ENCODE peak calls at places on chromosomes 6 and 20, in six cellular contexts. S is cardiac muscle cell, V is keratinocyte, P is HepG2, Q is testis, G is WERI-Rb-1. M is an unnamed sample. For H3K27me3, the result is how much of the 10 kb centered on the place peaks cover.

GRCh38 chr20:51176846-51177245 is 153.9 kb upstream of the KCNG1 start:
- DNase-seq in S (no peak), V (no peak), P (no peak), Q (peak), G (no peak), M (no peak)

GRCh38 chr20:40416274-40416673 is 272.8 kb downstream of the MAFB start:
- DNase-seq in S (no peak), V (peak), P (no peak), Q (no peak), G (no peak), M (no peak)

GRCh38 chr6:13239530-13240455 is 88.5 kb downstream of the TBC1D7 start:
- DNase-seq in S (no peak), V (no peak), P (no peak), Q (no peak), G (no peak), M (no peak)

GRCh38 chr20:37344506-37345338 is 1.2 kb upstream of the SRC start:
- DNase-seq in S (no peak), V (no peak), P (peak), Q (no peak), G (peak), M (peak)

GRCh38 chr6:170162011-170162770 is 128.7 kb downstream of the DLL1 start:
- DNase-seq in S (no peak), V (no peak), P (no peak), Q (no peak), G (no peak), M (no peak)

GRCh38 chr6:9397981-9398559 is 962.7 kb upstream of the SLC35B3 start:
- DNase-seq in S (peak), V (no peak), P (no peak), Q (no peak), G (peak), M (no peak)

GRCh38 chr6:105831321-105831720 is 254.8 kb upstream of the PRDM1 start:
- DNase-seq in S (no peak), V (no peak), P (no peak), Q (no peak), G (no peak), M (no peak)

GRCh38 chr20:44743916-44744655 is 1.6 kb upstream of the KCNK15 start:
- DNase-seq in S (no peak), V (no peak), P (no peak), Q (no peak), G (peak), M (peak)

GRCh38 chr6:158031445-158032353 is 50.0 kb downstream of the SYNJ2 start:
- DNase-seq in S (no peak), V (no peak), P (no peak), Q (no peak), G (peak), M (peak)

GRCh38 chr20:56392282-56393132 is at the start of gene CSTF1:
- DNase-seq in S (peak), V (peak), P (peak), Q (peak), G (peak), M (peak)

GRCh38 chr6:137390264-137390787 is 103.9 kb downstream of the OLIG3 start:
- DNase-seq in S (no peak), V (no peak), P (no peak), Q (no peak), G (no peak), M (no peak)

GRCh38 chr20:52104546-52105044 is 87.0 kb downstream of the ZFP64 start:
- DNase-seq in S (peak), V (no peak), P (no peak), Q (no peak), G (no peak), M (peak)

GRCh38 chr6:26125015-26125690 is 37.9 kb downstream of the HFE start:
- DNase-seq in S (peak), V (no peak), P (no peak), Q (no peak), G (peak), M (no peak)

GRCh38 chr6:126377594-126378153 is 37.8 kb downstream of the CENPW start:
- DNase-seq in S (no peak), V (no peak), P (peak), Q (no peak), G (no peak), M (no peak)
- H3K4me3 ChIP-seq in S (no peak), V (no peak), P (no peak), Q (no peak), G (no peak), M (no peak)

GRCh38 chr20:18057994-18058349 is 256 bp upstream of the OVOL2 start:
- DNase-seq in S (no peak), V (no peak), P (no peak), Q (no peak), G (peak), M (no peak)
- H3K27me3 ChIP-seq in S (half or more), V (under half), P (half or more), Q (under half), G (under half), M (half or more)

GRCh38 chr6:79421707-79422484 is 115.3 kb downstream of the LCA5 start:
- DNase-seq in S (peak), V (peak), P (no peak), Q (peak), G (no peak), M (no peak)
- H3K4me3 ChIP-seq in S (no peak), V (no peak), P (no peak), Q (no peak), G (no peak), M (no peak)

DNA sequence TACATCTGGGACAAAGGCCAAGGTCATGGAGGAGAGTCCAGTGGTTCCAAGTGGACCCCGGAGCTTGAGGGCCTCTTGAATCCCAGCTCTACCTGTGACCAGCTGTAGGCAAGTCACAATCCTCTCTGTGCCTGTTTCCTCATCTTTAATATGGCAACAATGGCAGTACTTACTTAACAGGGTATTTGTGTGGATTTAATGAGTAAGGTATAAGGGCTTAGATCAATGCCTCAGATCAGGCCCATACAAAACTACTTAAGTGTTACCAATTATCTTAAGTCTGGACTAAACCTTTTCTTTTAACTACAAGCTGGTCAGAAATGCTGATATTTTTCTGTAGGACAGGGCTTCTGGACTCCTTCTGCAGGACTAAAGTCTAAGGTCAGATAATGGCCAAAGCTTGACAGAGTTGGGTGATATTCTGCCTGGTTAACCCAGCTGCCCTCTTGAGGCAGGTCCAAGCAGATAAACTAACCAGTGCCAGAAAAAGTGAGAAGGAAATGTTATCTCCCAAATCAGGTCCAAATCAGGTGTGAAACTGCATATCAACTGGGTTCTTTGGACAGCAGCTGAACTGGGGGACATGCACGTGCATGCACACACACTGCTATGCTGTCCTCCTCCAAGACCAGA is 2.2 kb downstream of the SULF2 start:
- DNase-seq in S (no peak), V (no peak), P (peak), Q (no peak), G (no peak), M (no peak)
- H3K27me3 ChIP-seq in S (under half), V (under half), P (under half), Q (under half), G (under half), M (under half)

GRCh38 chr20:25081730-25082497 is at the start of gene VSX1:
- DNase-seq in S (no peak), V (no peak), P (no peak), Q (no peak), G (no peak), M (peak)
- H3K4me3 ChIP-seq in S (peak), V (no peak), P (no peak), Q (peak), G (peak), M (peak)